ENCODE peak calls at places on chromosomes 7 and 10, in eight cellular contexts. J, B, Z, R, G, D, S and C are unnamed samples.

GRCh38 chr10:124983321-124983720 is 41.4 kb downstream of the ZRANB1 start:
- DNase-seq in Z (no peak), J (no peak), B (no peak), S (no peak), G (no peak), R (no peak), D (no peak), C (no peak)

GRCh38 chr10:124106241-124106905 is 13.0 kb upstream of the CHST15 start:
- DNase-seq in Z (peak), D (peak), B (peak), R (peak), G (no peak), S (no peak), J (no peak), C (peak)

GRCh38 chr7:35553498-35553897 is 141.4 kb downstream of the HERPUD2 start:
- DNase-seq in B (no peak), S (no peak), D (no peak), R (no peak), G (no peak), Z (no peak), J (no peak), C (no peak)

GRCh38 chr10:63427013-63427412 is 38.8 kb downstream of the JMJD1C start:
- DNase-seq in Z (no peak), D (no peak), S (no peak), G (no peak), R (no peak), J (no peak), B (no peak), C (no peak)

GRCh38 chr7:77855371-77856083 is 57.0 kb downstream of the PHTF2 start:
- DNase-seq in S (no peak), J (no peak), Z (no peak), B (no peak), G (no peak), R (peak), D (no peak), C (no peak)

GRCh38 chr7:8590791-8591190 is 157.4 kb downstream of the NXPH1 start:
- DNase-seq in S (no peak), B (no peak), R (no peak), D (no peak), G (no peak), Z (no peak), J (no peak), C (no peak)

GRCh38 chr10:93068411-93069244 is 5.1 kb upstream of the CYP26A1 start:
- DNase-seq in Z (no peak), D (no peak), B (no peak), R (no peak), S (peak), G (no peak), J (no peak), C (no peak)

GRCh38 chr7:121872831-121873764 is at the start of gene PTPRZ1:
- DNase-seq in D (no peak), Z (no peak), S (peak), J (no peak), G (no peak), B (peak), R (peak), C (no peak)

GRCh38 chr10:5502903-5503835 is 3.8 kb upstream of the CALML5 start:
- DNase-seq in Z (peak), J (no peak), B (peak), G (no peak), S (no peak), D (no peak), R (peak), C (no peak)

GRCh38 chr7:119132439-119132838 is 907.9 kb downstream of the ANKRD7 start:
- DNase-seq in B (no peak), G (no peak), D (no peak), Z (no peak), R (no peak), J (no peak), S (no peak), C (no peak)

DNA sequence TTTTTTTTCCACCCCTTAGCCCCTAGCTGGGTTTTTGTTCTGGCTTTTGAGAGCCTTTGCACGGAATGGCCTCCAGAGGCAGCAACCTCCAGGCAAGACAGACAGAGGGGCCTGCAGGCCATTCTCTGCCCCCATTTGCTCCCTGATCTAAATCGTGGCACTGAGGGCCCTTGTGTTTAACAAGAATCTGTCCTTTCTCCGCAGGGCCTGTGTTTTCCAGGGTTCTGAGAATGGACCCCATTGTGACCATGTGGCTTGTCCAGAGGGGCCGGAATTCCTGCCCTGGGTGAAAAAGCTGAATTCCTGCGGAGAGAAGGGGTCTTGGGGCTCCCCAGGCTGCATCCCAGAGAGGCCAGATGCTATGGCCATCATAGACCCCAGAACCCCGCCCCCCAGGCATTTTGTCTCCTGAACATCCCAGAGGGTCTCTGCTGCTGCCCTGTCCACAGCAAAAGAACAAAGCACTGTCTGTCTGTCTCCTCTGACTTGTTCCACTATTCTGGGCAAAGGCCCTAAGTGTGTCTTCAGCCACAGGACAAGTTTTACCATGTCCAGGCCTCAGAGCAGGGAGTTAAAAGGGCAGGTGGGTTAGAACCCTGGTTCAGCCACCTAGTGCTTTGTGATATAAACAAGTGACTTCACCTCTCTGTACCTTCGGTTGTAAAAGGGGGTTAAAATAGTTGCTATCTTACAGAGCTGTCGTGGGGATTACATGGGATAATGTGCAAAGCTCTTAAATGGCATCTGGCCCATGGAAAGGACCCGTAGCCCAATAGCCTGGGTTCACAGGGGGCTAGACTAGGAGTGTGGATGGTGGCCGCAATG is 155.6 kb downstream of the SH3PXD2A start:
- DNase-seq in S (peak), D (no peak), B (no peak), Z (no peak), R (no peak), J (no peak), G (no peak), C (no peak)
- TF ChIP-seq CTCF in S (peak), D (no peak), B (peak), Z (no peak), R (no peak), J (peak), G (no peak), C (peak)

GRCh38 chr7:151938550-151938949 is 17.7 kb upstream of the GALNTL5 start:
- DNase-seq in Z (no peak), B (no peak), G (no peak), R (no peak), S (no peak), J (no peak), D (no peak), C (no peak)

GRCh38 chr7:151936207-151936606 is 20.0 kb upstream of the GALNTL5 start:
- DNase-seq in D (no peak), J (no peak), S (no peak), R (no peak), B (no peak), G (no peak), Z (no peak), C (no peak)

GRCh38 chr7:151941009-151941408 is 15.2 kb upstream of the GALNTL5 start:
- DNase-seq in J (no peak), G (no peak), S (no peak), D (no peak), Z (no peak), R (no peak), B (no peak), C (no peak)

GRCh38 chr7:151945224-151945623 is 11.0 kb upstream of the GALNTL5 start:
- DNase-seq in R (no peak), B (no peak), J (no peak), S (no peak), G (no peak), Z (no peak), D (no peak), C (no peak)

GRCh38 chr7:151940048-151940845 is 16.0 kb upstream of the GALNTL5 start:
- DNase-seq in R (no peak), S (no peak), Z (no peak), B (peak), J (peak), D (peak), G (peak), C (peak)
- H3K4me3 ChIP-seq in R (no peak), S (no peak), Z (no peak), B (no peak), J (no peak), D (no peak), G (no peak), C (no peak)

DNA sequence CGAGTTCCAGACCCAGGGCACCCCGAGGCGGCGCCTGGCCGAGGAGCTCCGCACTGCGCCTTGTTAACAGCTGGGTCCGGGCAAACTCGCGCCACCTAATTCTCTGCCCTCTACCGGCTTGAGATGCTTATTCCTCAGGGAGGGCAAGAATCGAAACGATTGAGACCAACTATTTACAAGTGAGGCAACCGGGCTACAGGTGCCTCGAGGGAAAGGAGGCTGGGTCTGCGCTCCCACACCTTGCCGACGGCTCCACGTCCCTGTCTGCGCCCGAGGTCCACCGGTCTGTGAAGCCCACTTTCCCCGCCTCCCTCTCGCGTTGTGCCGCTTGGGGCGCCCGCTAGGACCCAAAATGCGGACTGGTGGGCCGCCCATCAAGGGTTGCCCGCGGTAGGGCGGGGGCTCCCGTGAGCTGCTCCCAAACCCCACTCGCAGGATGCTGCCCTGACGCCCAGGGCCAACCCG is 527 bp downstream of the AKR1B1 start:
- DNase-seq in B (peak), J (peak), Z (no peak), R (peak), D (no peak), G (no peak), S (peak), C (no peak)
- TF ChIP-seq CTCF in B (peak), J (peak), Z (no peak), R (peak), D (peak), G (peak), S (peak), C (peak)

DNA sequence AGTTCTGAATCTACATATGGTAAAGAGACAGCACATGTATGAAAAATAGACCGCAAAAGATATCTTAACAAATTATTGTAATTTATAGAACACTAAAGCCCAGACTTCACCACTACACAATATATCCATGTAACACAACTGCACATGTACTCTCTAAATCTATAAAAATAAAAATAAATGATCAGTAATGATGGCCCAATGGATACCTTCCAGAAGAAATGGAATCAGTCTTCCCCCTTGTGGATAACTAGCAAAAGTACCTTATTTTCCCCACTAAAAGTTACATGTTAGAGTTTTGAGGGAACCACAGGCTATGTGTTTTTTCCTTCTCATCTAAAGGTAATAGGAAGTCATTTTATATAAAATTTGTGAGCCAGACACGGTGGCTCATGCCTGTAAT is 25.7 kb downstream of the C7orf25 start:
- DNase-seq in J (peak), D (no peak), B (peak), G (no peak), Z (no peak), S (no peak), R (no peak), C (no peak)
- H3K4me3 ChIP-seq in J (no peak), D (no peak), B (no peak), G (no peak), Z (no peak), S (no peak), R (no peak), C (no peak)

GRCh38 chr10:16520900-16521299 is 779 bp downstream of the C1QL3 start:
- DNase-seq in J (no peak), D (no peak), S (peak), G (no peak), R (peak), B (no peak), Z (no peak), C (no peak)
- TF ChIP-seq CTCF in J (no peak), D (peak), S (peak), G (peak), R (no peak), B (peak), Z (no peak), C (peak)

GRCh38 chr7:2440608-2441245 is 35.5 kb downstream of the GRIFIN start:
- DNase-seq in J (no peak), Z (no peak), G (no peak), R (peak), D (no peak), B (peak), S (no peak), C (no peak)
- H3K4me3 ChIP-seq in J (no peak), Z (no peak), G (no peak), R (no peak), D (no peak), B (no peak), S (no peak), C (no peak)

GRCh38 chr7:149595541-149595940 is 97.9 kb upstream of the ZNF746 start:
- DNase-seq in B (no peak), Z (no peak), J (no peak), G (no peak), S (no peak), D (no peak), R (no peak), C (no peak)

GRCh38 chr7:149599636-149600206 is 102.1 kb upstream of the ZNF746 start:
- DNase-seq in G (no peak), R (no peak), S (no peak), Z (no peak), B (no peak), J (peak), D (no peak), C (no peak)

GRCh38 chr7:149604521-149604920 is 106.9 kb upstream of the ZNF746 start:
- DNase-seq in B (no peak), S (no peak), J (peak), D (no peak), G (no peak), Z (no peak), R (no peak), C (no peak)

GRCh38 chr7:149595078-149595477 is 97.5 kb upstream of the ZNF746 start:
- DNase-seq in G (no peak), D (no peak), S (no peak), B (no peak), J (no peak), R (no peak), Z (no peak), C (no peak)

GRCh38 chr7:149598721-149599308 is 101.2 kb upstream of the ZNF746 start:
- DNase-seq in B (peak), D (no peak), S (peak), G (no peak), Z (no peak), J (peak), R (peak), C (peak)
- TF ChIP-seq CTCF in B (peak), D (peak), S (peak), G (peak), Z (peak), J (peak), R (peak), C (peak)

DNA sequence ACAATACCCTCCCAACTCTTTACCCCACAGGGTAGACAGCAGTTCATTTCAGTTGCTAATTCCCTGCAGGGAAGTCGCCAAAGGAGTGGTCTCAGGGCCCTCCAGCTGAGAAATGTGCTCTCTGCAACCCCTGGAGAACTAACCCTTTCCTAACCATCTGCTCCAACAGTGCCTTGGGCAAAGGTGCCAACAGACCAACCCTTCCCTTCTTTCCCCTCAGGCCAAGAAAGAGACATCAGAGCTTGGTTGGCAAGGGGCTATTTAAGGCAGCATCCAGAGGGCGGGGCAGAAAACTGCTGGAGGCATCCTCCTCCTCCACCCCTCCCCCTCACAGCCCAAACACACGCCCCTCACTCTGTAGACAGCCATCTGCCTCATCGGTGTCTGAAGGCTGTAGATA is 1.7 kb downstream of the SORBS1 start:
- DNase-seq in S (peak), B (no peak), Z (no peak), R (no peak), G (no peak), J (no peak), D (no peak), C (no peak)
- H3K4me3 ChIP-seq in S (peak), B (no peak), Z (peak), R (no peak), G (no peak), J (no peak), D (no peak), C (peak)

DNA sequence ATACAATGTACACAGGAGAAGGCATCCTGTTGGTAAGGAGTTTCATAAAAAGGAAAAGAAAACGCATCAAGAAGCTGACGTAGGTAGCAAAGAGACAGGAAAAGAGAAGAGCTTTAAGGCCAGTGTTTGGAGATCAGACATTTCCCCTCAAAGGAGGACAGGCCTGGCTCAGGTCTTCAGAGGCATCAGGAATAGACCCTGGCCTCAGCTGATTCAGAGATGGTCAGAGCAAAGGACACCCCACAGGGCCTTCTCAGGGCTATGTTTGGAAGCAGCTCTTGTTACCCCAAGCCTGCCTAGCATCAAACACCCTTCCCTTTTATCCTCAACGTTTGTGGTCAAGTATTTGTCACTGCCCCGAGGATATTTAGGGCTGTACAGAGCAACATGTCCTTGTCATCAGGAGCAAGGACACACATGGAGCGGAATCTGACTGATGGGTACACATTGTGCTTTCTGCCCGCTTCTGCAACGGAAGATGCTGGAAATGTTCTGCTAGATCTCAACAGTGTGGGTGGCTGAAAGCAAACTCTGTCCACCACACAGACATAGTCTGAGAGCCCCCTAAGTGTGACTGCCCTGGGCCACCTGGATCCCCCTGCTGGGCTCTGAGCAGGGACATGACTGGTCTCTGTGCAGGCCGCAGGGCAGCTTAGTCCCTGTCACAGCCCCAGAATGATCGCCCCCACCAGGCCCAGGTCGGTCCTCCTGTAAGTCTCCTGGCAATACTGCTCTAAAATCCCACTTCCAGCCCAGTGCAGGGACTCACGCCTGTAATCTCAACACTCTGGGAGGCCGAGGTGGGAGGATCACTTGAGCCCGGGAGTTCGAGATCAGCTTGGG is 1.0 kb upstream of the ZDHHC4 start:
- DNase-seq in B (no peak), G (no peak), S (no peak), Z (no peak), R (no peak), J (peak), D (no peak), C (no peak)
- TF ChIP-seq CTCF in B (no peak), G (no peak), S (no peak), Z (no peak), R (no peak), J (no peak), D (no peak), C (no peak)